ENCODE peak calls at places on chromosomes 4 and X, in eight cellular contexts. One of them, this sample, is unnamed.

GRCh38 chr4:3708611-3709010 is 57.6 kb upstream of the ADRA2C start:
- DNase-seq in cardiac fibroblast: no peak
- DNase-seq in choroid plexus epithelial cell: no peak
- DNase-seq in left lung: peak
- DNase-seq in heart left ventricle: peak
- DNase-seq in pancreas: no peak
- DNase-seq in fibroblast of lung: no peak
- DNase-seq in uterus: no peak
- DNase-seq in this sample: no peak

GRCh38 chr4:110970642-110971041 is 347.8 kb upstream of the PITX2 start:
- DNase-seq in cardiac fibroblast: peak
- DNase-seq in choroid plexus epithelial cell: peak
- DNase-seq in left lung: no peak
- DNase-seq in heart left ventricle: no peak
- DNase-seq in pancreas: peak
- DNase-seq in fibroblast of lung: peak
- DNase-seq in uterus: no peak
- DNase-seq in this sample: peak

GRCh38 chr4:20618010-20618409 is 82.2 kb upstream of the PACRGL start:
- DNase-seq in cardiac fibroblast: no peak
- DNase-seq in choroid plexus epithelial cell: peak
- DNase-seq in left lung: no peak
- DNase-seq in heart left ventricle: peak
- DNase-seq in pancreas: no peak
- DNase-seq in fibroblast of lung: no peak
- DNase-seq in uterus: peak
- DNase-seq in this sample: peak

GRCh38 chrX:70025464-70025863 is 24.3 kb downstream of the AWAT2 start:
- DNase-seq in cardiac fibroblast: peak
- DNase-seq in choroid plexus epithelial cell: peak
- DNase-seq in left lung: no peak
- DNase-seq in heart left ventricle: no peak
- DNase-seq in pancreas: no peak
- DNase-seq in fibroblast of lung: peak
- DNase-seq in uterus: no peak
- DNase-seq in this sample: peak

GRCh38 chrX:40908857-40909475 is 173.6 kb upstream of the MED14 start:
- DNase-seq in cardiac fibroblast: peak
- DNase-seq in choroid plexus epithelial cell: peak
- DNase-seq in left lung: no peak
- DNase-seq in heart left ventricle: no peak
- DNase-seq in pancreas: no peak
- DNase-seq in fibroblast of lung: peak
- DNase-seq in uterus: no peak
- DNase-seq in this sample: peak

GRCh38 chr4:22338806-22339205 is 177.1 kb downstream of the ADGRA3 start:
- DNase-seq in cardiac fibroblast: peak
- DNase-seq in choroid plexus epithelial cell: no peak
- DNase-seq in left lung: no peak
- DNase-seq in heart left ventricle: no peak
- DNase-seq in pancreas: no peak
- DNase-seq in fibroblast of lung: no peak
- DNase-seq in uterus: no peak
- DNase-seq in this sample: no peak

GRCh38 chr4:7911044-7911578 is 28.6 kb downstream of the AFAP1 start:
- DNase-seq in cardiac fibroblast: peak
- DNase-seq in choroid plexus epithelial cell: peak
- DNase-seq in left lung: no peak
- DNase-seq in heart left ventricle: peak
- DNase-seq in pancreas: no peak
- DNase-seq in fibroblast of lung: peak
- DNase-seq in uterus: peak
- DNase-seq in this sample: peak

GRCh38 chr4:96675420-96675819 is 835.5 kb downstream of the PDHA2 start:
- DNase-seq in cardiac fibroblast: peak
- DNase-seq in choroid plexus epithelial cell: no peak
- DNase-seq in left lung: no peak
- DNase-seq in heart left ventricle: no peak
- DNase-seq in pancreas: no peak
- DNase-seq in fibroblast of lung: no peak
- DNase-seq in uterus: no peak
- DNase-seq in this sample: no peak

GRCh38 chr4:27357283-27357682 is 496.6 kb downstream of the STIM2 start:
- DNase-seq in cardiac fibroblast: no peak
- DNase-seq in choroid plexus epithelial cell: peak
- DNase-seq in left lung: no peak
- DNase-seq in heart left ventricle: no peak
- DNase-seq in pancreas: no peak
- DNase-seq in fibroblast of lung: peak
- DNase-seq in uterus: no peak
- DNase-seq in this sample: peak

GRCh38 chr4:145176641-145177432 is 3.6 kb downstream of the OTUD4 start:
- DNase-seq in cardiac fibroblast: no peak
- DNase-seq in choroid plexus epithelial cell: no peak
- DNase-seq in left lung: no peak
- DNase-seq in heart left ventricle: no peak
- DNase-seq in pancreas: no peak
- DNase-seq in fibroblast of lung: no peak
- DNase-seq in uterus: no peak
- DNase-seq in this sample: no peak

GRCh38 chrX:630007-630921 is at the start of gene SHOX:
- DNase-seq in cardiac fibroblast: no peak
- DNase-seq in choroid plexus epithelial cell: no peak
- DNase-seq in left lung: no peak
- DNase-seq in heart left ventricle: no peak
- DNase-seq in pancreas: no peak
- DNase-seq in fibroblast of lung: no peak
- DNase-seq in uterus: no peak
- DNase-seq in this sample: no peak

GRCh38 chr4:8891255-8891645 is 19.6 kb upstream of the HMX1 start:
- DNase-seq in cardiac fibroblast: no peak
- DNase-seq in choroid plexus epithelial cell: no peak
- DNase-seq in left lung: no peak
- DNase-seq in heart left ventricle: no peak
- DNase-seq in pancreas: no peak
- DNase-seq in fibroblast of lung: no peak
- DNase-seq in uterus: no peak
- DNase-seq in this sample: no peak

GRCh38 chr4:138948918-138949317 is 66.7 kb upstream of the NOCT start:
- DNase-seq in cardiac fibroblast: no peak
- DNase-seq in choroid plexus epithelial cell: no peak
- DNase-seq in left lung: no peak
- DNase-seq in heart left ventricle: no peak
- DNase-seq in pancreas: no peak
- DNase-seq in fibroblast of lung: peak
- DNase-seq in uterus: no peak
- DNase-seq in this sample: no peak

DNA sequence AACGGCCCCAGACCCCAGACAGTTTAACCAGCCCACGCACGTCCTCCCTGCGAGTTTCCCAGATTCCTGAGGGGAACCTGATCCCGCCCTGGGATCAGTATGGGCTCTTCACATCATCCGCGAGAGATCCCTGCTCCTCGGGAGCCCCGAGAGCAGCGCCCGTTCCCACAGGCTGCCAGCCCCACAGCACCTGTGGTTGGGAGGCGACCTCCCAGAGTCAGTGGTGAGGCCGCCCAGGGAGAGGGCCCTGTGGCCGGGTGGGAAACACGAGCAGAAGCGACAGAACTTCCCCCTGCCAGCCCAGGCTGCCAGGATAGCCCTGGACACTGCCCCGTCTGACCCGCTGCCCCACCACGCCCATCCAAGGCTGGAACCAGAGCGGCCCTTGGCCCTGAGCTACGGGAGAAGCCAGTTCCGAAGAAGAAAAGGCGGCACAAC is 32.8 kb downstream of the TSC22D3 start:
- DNase-seq in cardiac fibroblast: no peak
- DNase-seq in choroid plexus epithelial cell: peak
- DNase-seq in left lung: no peak
- DNase-seq in heart left ventricle: no peak
- DNase-seq in pancreas: no peak
- DNase-seq in fibroblast of lung: no peak
- DNase-seq in uterus: peak
- DNase-seq in this sample: no peak
- H3K4me3 ChIP-seq in cardiac fibroblast: peak
- H3K4me3 ChIP-seq in choroid plexus epithelial cell: no peak
- H3K4me3 ChIP-seq in left lung: no peak
- H3K4me3 ChIP-seq in heart left ventricle: peak
- H3K4me3 ChIP-seq in pancreas: peak
- H3K4me3 ChIP-seq in fibroblast of lung: no peak
- H3K4me3 ChIP-seq in uterus: no peak
- H3K4me3 ChIP-seq in this sample: no peak

DNA sequence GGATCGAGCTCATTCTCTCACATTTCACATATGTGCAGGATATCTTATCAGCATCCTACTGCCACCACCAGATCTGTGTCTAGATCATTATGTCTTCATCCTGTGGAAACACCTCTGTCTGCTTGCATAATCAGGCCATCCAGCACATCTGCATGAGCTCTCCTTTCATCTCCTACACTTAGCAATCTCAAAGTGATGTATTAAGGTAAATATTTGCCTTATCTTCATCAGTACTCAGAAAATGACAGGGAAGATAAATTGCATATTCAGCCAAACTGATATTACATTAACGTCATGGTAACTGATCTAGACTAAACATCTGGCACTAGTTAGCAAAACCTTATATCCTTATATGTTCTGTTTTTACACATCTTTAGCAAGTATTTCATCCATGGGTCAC is 207.3 kb upstream of the PABPC4L start:
- DNase-seq in cardiac fibroblast: no peak
- DNase-seq in choroid plexus epithelial cell: no peak
- DNase-seq in left lung: no peak
- DNase-seq in heart left ventricle: no peak
- DNase-seq in pancreas: no peak
- DNase-seq in fibroblast of lung: peak
- DNase-seq in uterus: no peak
- DNase-seq in this sample: no peak
- TF ChIP-seq CTCF in cardiac fibroblast: no peak
- TF ChIP-seq CTCF in choroid plexus epithelial cell: no peak
- TF ChIP-seq CTCF in left lung: no peak
- TF ChIP-seq CTCF in heart left ventricle: no peak
- TF ChIP-seq CTCF in pancreas: no peak
- TF ChIP-seq CTCF in fibroblast of lung: no peak
- TF ChIP-seq CTCF in uterus: no peak
- TF ChIP-seq CTCF in this sample: no peak

GRCh38 chrX:130831347-130831722 is 71.7 kb downstream of the ENOX2 start:
- DNase-seq in cardiac fibroblast: no peak
- DNase-seq in choroid plexus epithelial cell: no peak
- DNase-seq in left lung: no peak
- DNase-seq in heart left ventricle: no peak
- DNase-seq in pancreas: no peak
- DNase-seq in fibroblast of lung: no peak
- DNase-seq in uterus: no peak
- DNase-seq in this sample: no peak

GRCh38 chrX:130836447-130836846 is 66.6 kb downstream of the ENOX2 start:
- DNase-seq in cardiac fibroblast: no peak
- DNase-seq in choroid plexus epithelial cell: peak
- DNase-seq in left lung: no peak
- DNase-seq in heart left ventricle: no peak
- DNase-seq in pancreas: no peak
- DNase-seq in fibroblast of lung: peak
- DNase-seq in uterus: no peak
- DNase-seq in this sample: peak

GRCh38 chrX:130830599-130831346 is 72.2 kb downstream of the ENOX2 start:
- DNase-seq in cardiac fibroblast: no peak
- DNase-seq in choroid plexus epithelial cell: no peak
- DNase-seq in left lung: no peak
- DNase-seq in heart left ventricle: no peak
- DNase-seq in pancreas: no peak
- DNase-seq in fibroblast of lung: no peak
- DNase-seq in uterus: no peak
- DNase-seq in this sample: no peak

GRCh38 chrX:130834149-130834548 is 68.9 kb downstream of the ENOX2 start:
- DNase-seq in cardiac fibroblast: peak
- DNase-seq in choroid plexus epithelial cell: no peak
- DNase-seq in left lung: no peak
- DNase-seq in heart left ventricle: no peak
- DNase-seq in pancreas: no peak
- DNase-seq in fibroblast of lung: no peak
- DNase-seq in uterus: no peak
- DNase-seq in this sample: no peak

GRCh38 chrX:130834830-130835229 is 68.2 kb downstream of the ENOX2 start:
- DNase-seq in cardiac fibroblast: no peak
- DNase-seq in choroid plexus epithelial cell: no peak
- DNase-seq in left lung: no peak
- DNase-seq in heart left ventricle: no peak
- DNase-seq in pancreas: no peak
- DNase-seq in fibroblast of lung: no peak
- DNase-seq in uterus: no peak
- DNase-seq in this sample: no peak
- H3K4me3 ChIP-seq in cardiac fibroblast: no peak
- H3K4me3 ChIP-seq in choroid plexus epithelial cell: no peak
- H3K4me3 ChIP-seq in left lung: no peak
- H3K4me3 ChIP-seq in heart left ventricle: no peak
- H3K4me3 ChIP-seq in pancreas: no peak
- H3K4me3 ChIP-seq in fibroblast of lung: no peak
- H3K4me3 ChIP-seq in uterus: no peak
- H3K4me3 ChIP-seq in this sample: no peak

GRCh38 chr4:112897548-112897947 is 151.9 kb upstream of the ANK2 start:
- DNase-seq in cardiac fibroblast: no peak
- DNase-seq in choroid plexus epithelial cell: peak
- DNase-seq in left lung: no peak
- DNase-seq in heart left ventricle: no peak
- DNase-seq in pancreas: no peak
- DNase-seq in fibroblast of lung: no peak
- DNase-seq in uterus: no peak
- DNase-seq in this sample: no peak
- TF ChIP-seq CTCF in cardiac fibroblast: no peak
- TF ChIP-seq CTCF in choroid plexus epithelial cell: peak
- TF ChIP-seq CTCF in left lung: no peak
- TF ChIP-seq CTCF in heart left ventricle: no peak
- TF ChIP-seq CTCF in pancreas: no peak
- TF ChIP-seq CTCF in fibroblast of lung: no peak
- TF ChIP-seq CTCF in uterus: no peak
- TF ChIP-seq CTCF in this sample: no peak